ENCODE peak calls at places on chromosomes 12 and 14, in six cellular contexts. One of them, this sample, is unnamed.

GRCh38 chr14:58749066-58749669 is 111.4 kb downstream of the DACT1 start:
- DNase-seq in heart right ventricle: no peak
- DNase-seq in bronchial epithelial cell: peak
- DNase-seq in astrocyte of the spinal cord: peak
- DNase-seq in heart left ventricle: no peak
- DNase-seq in mammary epithelial cell: peak
- DNase-seq in this sample: peak

GRCh38 chr14:100558226-100558625 is 29.0 kb downstream of the BEGAIN start:
- DNase-seq in astrocyte of the spinal cord: no peak
- DNase-seq in mammary epithelial cell: no peak
- DNase-seq in bronchial epithelial cell: no peak
- DNase-seq in heart left ventricle: no peak
- DNase-seq in heart right ventricle: no peak
- DNase-seq in this sample: no peak

GRCh38 chr12:48960834-48961233 is 3.5 kb upstream of the ARF3 start:
- DNase-seq in mammary epithelial cell: no peak
- DNase-seq in heart left ventricle: no peak
- DNase-seq in astrocyte of the spinal cord: no peak
- DNase-seq in bronchial epithelial cell: no peak
- DNase-seq in heart right ventricle: no peak
- DNase-seq in this sample: no peak

GRCh38 chr12:104582739-104583138 is 126.0 kb downstream of the CHST11 start:
- DNase-seq in astrocyte of the spinal cord: no peak
- DNase-seq in heart right ventricle: no peak
- DNase-seq in bronchial epithelial cell: no peak
- DNase-seq in mammary epithelial cell: no peak
- DNase-seq in heart left ventricle: no peak
- DNase-seq in this sample: no peak

GRCh38 chr12:62006076-62006732 is 254.0 kb upstream of the USP15 start:
- DNase-seq in astrocyte of the spinal cord: peak
- DNase-seq in bronchial epithelial cell: peak
- DNase-seq in mammary epithelial cell: peak
- DNase-seq in heart left ventricle: no peak
- DNase-seq in heart right ventricle: no peak
- DNase-seq in this sample: no peak

GRCh38 chr12:91109148-91109564 is 2.1 kb downstream of the LUM start:
- DNase-seq in bronchial epithelial cell: peak
- DNase-seq in astrocyte of the spinal cord: peak
- DNase-seq in mammary epithelial cell: peak
- DNase-seq in heart left ventricle: peak
- DNase-seq in heart right ventricle: peak
- DNase-seq in this sample: no peak

GRCh38 chr12:45789025-45789424 is 59.5 kb downstream of the ARID2 start:
- DNase-seq in bronchial epithelial cell: no peak
- DNase-seq in mammary epithelial cell: no peak
- DNase-seq in heart right ventricle: no peak
- DNase-seq in astrocyte of the spinal cord: peak
- DNase-seq in heart left ventricle: no peak
- DNase-seq in this sample: peak

GRCh38 chr12:68675098-68675842 is 11.5 kb upstream of the NUP107 start:
- DNase-seq in astrocyte of the spinal cord: no peak
- DNase-seq in mammary epithelial cell: no peak
- DNase-seq in heart left ventricle: peak
- DNase-seq in heart right ventricle: no peak
- DNase-seq in bronchial epithelial cell: no peak
- DNase-seq in this sample: no peak

GRCh38 chr12:123233505-123234299 is 466 bp downstream of the MTRFR start:
- DNase-seq in astrocyte of the spinal cord: no peak
- DNase-seq in bronchial epithelial cell: no peak
- DNase-seq in heart right ventricle: no peak
- DNase-seq in heart left ventricle: no peak
- DNase-seq in mammary epithelial cell: no peak
- DNase-seq in this sample: no peak

GRCh38 chr14:64123241-64123956 is 170.8 kb downstream of the ESR2 start:
- DNase-seq in bronchial epithelial cell: no peak
- DNase-seq in heart left ventricle: no peak
- DNase-seq in astrocyte of the spinal cord: no peak
- DNase-seq in heart right ventricle: no peak
- DNase-seq in mammary epithelial cell: no peak
- DNase-seq in this sample: no peak

GRCh38 chr12:79402626-79403025 is 288.1 kb downstream of the PAWR start:
- DNase-seq in astrocyte of the spinal cord: peak
- DNase-seq in heart right ventricle: no peak
- DNase-seq in mammary epithelial cell: peak
- DNase-seq in heart left ventricle: no peak
- DNase-seq in bronchial epithelial cell: no peak
- DNase-seq in this sample: no peak

GRCh38 chr14:94975366-94975765 is 182.0 kb downstream of the DICER1 start:
- DNase-seq in mammary epithelial cell: no peak
- DNase-seq in bronchial epithelial cell: no peak
- DNase-seq in heart left ventricle: no peak
- DNase-seq in heart right ventricle: no peak
- DNase-seq in astrocyte of the spinal cord: no peak
- DNase-seq in this sample: no peak

GRCh38 chr12:128968668-128969067 is 115.4 kb downstream of the GLT1D1 start:
- DNase-seq in heart left ventricle: no peak
- DNase-seq in mammary epithelial cell: no peak
- DNase-seq in astrocyte of the spinal cord: no peak
- DNase-seq in heart right ventricle: no peak
- DNase-seq in bronchial epithelial cell: no peak
- DNase-seq in this sample: no peak

GRCh38 chr12:21818627-21819026 is 44.1 kb upstream of the KCNJ8 start:
- DNase-seq in bronchial epithelial cell: peak
- DNase-seq in mammary epithelial cell: peak
- DNase-seq in heart left ventricle: no peak
- DNase-seq in astrocyte of the spinal cord: peak
- DNase-seq in heart right ventricle: no peak
- DNase-seq in this sample: no peak

GRCh38 chr14:103232338-103232808 is 101.7 kb upstream of the EIF5 start:
- DNase-seq in astrocyte of the spinal cord: no peak
- DNase-seq in heart left ventricle: no peak
- DNase-seq in mammary epithelial cell: no peak
- DNase-seq in heart right ventricle: no peak
- DNase-seq in bronchial epithelial cell: no peak
- DNase-seq in this sample: no peak

GRCh38 chr14:88013750-88014349 is 8.9 kb downstream of the GPR65 start:
- DNase-seq in astrocyte of the spinal cord: peak
- DNase-seq in heart left ventricle: peak
- DNase-seq in mammary epithelial cell: peak
- DNase-seq in bronchial epithelial cell: peak
- DNase-seq in heart right ventricle: peak
- DNase-seq in this sample: peak

GRCh38 chr12:81683881-81684280 is 75.3 kb downstream of the PPFIA2 start:
- DNase-seq in heart right ventricle: no peak
- DNase-seq in bronchial epithelial cell: no peak
- DNase-seq in astrocyte of the spinal cord: no peak
- DNase-seq in mammary epithelial cell: no peak
- DNase-seq in heart left ventricle: no peak
- DNase-seq in this sample: no peak

GRCh38 chr14:79809849-79810612 is 401.3 kb downstream of the DIO2 start:
- DNase-seq in heart left ventricle: no peak
- DNase-seq in bronchial epithelial cell: peak
- DNase-seq in heart right ventricle: no peak
- DNase-seq in astrocyte of the spinal cord: no peak
- DNase-seq in mammary epithelial cell: no peak
- DNase-seq in this sample: no peak

GRCh38 chr12:10395390-10395998 is 5.7 kb upstream of the KLRK1 start:
- DNase-seq in heart left ventricle: no peak
- DNase-seq in mammary epithelial cell: peak
- DNase-seq in bronchial epithelial cell: peak
- DNase-seq in heart right ventricle: no peak
- DNase-seq in astrocyte of the spinal cord: peak
- DNase-seq in this sample: no peak

GRCh38 chr14:71437870-71438269 is 494.4 kb upstream of the RGS6 start:
- DNase-seq in heart right ventricle: no peak
- DNase-seq in astrocyte of the spinal cord: peak
- DNase-seq in bronchial epithelial cell: peak
- DNase-seq in heart left ventricle: no peak
- DNase-seq in mammary epithelial cell: no peak
- DNase-seq in this sample: no peak

GRCh38 chr12:100573499-100574261 is at the start of gene GAS2L3:
- DNase-seq in bronchial epithelial cell: peak
- DNase-seq in heart left ventricle: peak
- DNase-seq in heart right ventricle: peak
- DNase-seq in astrocyte of the spinal cord: peak
- DNase-seq in mammary epithelial cell: peak
- DNase-seq in this sample: no peak

GRCh38 chr12:116194935-116195431 is 82.5 kb downstream of the MED13L start:
- DNase-seq in bronchial epithelial cell: no peak
- DNase-seq in astrocyte of the spinal cord: no peak
- DNase-seq in mammary epithelial cell: no peak
- DNase-seq in heart right ventricle: no peak
- DNase-seq in heart left ventricle: no peak
- DNase-seq in this sample: no peak

GRCh38 chr14:35331605-35332516 is 39.7 kb downstream of the PSMA6 start:
- DNase-seq in astrocyte of the spinal cord: peak
- DNase-seq in heart left ventricle: no peak
- DNase-seq in mammary epithelial cell: peak
- DNase-seq in bronchial epithelial cell: peak
- DNase-seq in heart right ventricle: no peak
- DNase-seq in this sample: no peak

GRCh38 chr12:52945389-52946232 is 3.3 kb upstream of the KRT18 start:
- DNase-seq in bronchial epithelial cell: peak
- DNase-seq in mammary epithelial cell: peak
- DNase-seq in heart left ventricle: no peak
- DNase-seq in astrocyte of the spinal cord: peak
- DNase-seq in heart right ventricle: no peak
- DNase-seq in this sample: peak
- H3K4me3 ChIP-seq in bronchial epithelial cell: no peak
- H3K4me3 ChIP-seq in mammary epithelial cell: no peak
- H3K4me3 ChIP-seq in heart left ventricle: no peak
- H3K4me3 ChIP-seq in astrocyte of the spinal cord: no peak
- H3K4me3 ChIP-seq in heart right ventricle: no peak
- H3K4me3 ChIP-seq in this sample: peak

DNA sequence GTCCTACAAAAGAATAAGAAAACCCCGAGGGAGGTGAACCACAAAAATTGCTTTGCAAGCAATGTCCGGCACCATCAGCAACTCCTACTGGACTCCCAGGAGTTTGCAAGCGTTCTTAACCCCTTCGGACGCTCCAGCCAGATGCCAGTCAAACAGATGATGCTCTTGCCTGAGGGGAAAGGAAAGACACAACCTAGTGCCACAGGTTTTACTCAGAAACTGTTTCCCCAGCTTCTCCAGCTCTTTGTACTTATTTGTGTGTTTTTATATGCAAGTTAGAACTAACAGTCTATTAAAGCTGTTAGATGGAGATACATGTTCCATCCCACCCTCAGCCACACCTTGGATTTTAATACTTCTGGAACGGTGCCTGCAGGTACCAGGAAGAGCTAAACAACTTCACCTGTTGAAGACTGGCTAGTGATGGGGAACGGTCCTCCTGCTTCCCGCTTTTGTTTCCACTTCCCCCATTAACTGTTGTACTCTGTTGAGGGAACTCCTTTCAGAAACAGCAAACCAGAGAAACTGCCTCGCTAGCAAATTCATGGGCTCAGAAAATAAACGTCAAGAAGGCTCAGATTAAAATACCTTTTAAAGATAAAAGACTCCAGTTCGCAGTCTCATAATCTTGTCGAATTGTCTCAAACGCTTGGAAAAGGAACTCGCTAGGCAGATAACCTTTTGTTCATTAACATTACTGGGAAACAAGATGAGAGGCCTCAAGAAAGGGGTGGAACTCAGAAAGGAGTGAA is 1.1 kb upstream of the FERMT2 start:
- DNase-seq in astrocyte of the spinal cord: peak
- DNase-seq in heart right ventricle: no peak
- DNase-seq in mammary epithelial cell: peak
- DNase-seq in heart left ventricle: peak
- DNase-seq in bronchial epithelial cell: peak
- DNase-seq in this sample: peak
- TF ChIP-seq CTCF in astrocyte of the spinal cord: peak
- TF ChIP-seq CTCF in heart right ventricle: peak
- TF ChIP-seq CTCF in mammary epithelial cell: peak
- TF ChIP-seq CTCF in heart left ventricle: peak
- TF ChIP-seq CTCF in bronchial epithelial cell: no peak
- TF ChIP-seq CTCF in this sample: peak

DNA sequence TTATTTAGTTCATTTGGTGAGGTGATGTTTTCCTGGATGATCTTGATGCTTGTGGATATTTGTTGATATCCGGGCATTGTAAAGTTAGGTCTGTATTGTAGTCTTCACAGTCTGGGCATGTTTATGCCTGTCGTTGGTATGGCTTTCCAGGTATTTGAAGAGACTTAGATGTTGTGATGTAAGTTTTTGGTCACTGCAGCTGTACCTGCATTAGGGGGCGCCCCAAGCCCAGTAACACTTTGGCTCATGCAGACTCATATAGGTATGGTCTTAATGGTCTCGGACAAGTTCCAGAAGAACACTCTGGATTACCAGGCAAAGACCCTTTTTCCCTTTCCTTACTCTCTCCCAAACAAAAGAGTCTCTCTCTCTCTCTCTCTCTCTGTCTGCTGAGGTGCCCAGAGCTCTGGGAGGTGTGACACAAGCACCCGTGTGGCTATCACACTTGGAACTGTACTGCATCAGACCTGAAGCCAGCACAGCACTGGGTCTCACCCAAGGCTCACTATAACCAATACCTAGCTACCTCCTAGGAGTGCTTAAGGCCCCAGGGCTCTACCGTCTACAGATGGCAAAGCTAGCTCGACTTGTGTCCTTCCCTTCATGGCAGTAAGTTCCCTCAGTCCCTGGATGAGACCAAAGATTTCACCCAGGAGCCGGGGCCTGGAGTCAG is 425.8 kb upstream of the ATXN7L3B start:
- DNase-seq in bronchial epithelial cell: peak
- DNase-seq in mammary epithelial cell: peak
- DNase-seq in heart left ventricle: no peak
- DNase-seq in heart right ventricle: no peak
- DNase-seq in astrocyte of the spinal cord: peak
- DNase-seq in this sample: no peak
- H3K4me3 ChIP-seq in bronchial epithelial cell: no peak
- H3K4me3 ChIP-seq in mammary epithelial cell: no peak
- H3K4me3 ChIP-seq in heart left ventricle: no peak
- H3K4me3 ChIP-seq in heart right ventricle: no peak
- H3K4me3 ChIP-seq in astrocyte of the spinal cord: no peak
- H3K4me3 ChIP-seq in this sample: no peak

DNA sequence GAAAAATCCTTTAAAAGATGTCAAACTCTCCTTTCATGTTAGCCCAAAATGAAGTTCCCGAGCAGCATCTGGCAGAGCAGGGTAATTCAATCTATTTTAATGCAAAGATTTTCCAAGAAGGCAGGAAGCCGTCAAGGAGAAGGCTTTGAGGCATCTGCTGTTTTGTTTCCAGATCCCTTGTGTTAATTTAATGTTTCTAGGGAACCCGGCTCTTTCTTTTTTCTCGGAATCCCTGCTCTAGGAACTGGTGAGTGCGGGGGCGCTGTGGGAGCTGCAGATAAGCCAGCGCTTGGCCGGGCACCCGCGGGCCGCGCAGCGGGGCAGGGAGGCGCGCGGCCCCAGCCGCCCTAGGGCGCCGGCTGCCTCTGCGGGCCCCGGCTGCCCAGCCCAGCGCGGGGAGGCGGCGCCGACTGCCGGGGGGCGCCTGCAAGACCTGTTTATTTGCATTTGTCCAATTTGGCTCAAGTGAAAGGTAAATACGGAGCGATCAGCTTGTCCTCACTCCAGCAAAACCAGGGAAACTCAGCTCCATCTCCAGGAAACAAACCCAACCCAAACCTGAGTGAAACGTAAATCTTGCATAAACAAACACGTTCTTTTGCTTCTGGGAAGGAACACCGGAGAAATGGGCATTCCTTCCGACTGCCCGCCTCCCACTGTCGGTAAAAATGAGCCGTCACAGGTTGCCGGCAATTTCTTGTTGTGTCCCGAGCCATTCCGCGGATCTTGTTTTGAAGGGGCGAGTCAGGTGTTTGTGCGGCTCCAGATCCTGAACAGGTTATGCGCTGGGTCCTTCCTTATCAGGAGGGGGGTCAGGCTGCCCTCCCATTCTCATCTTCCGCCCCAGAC is 65.1 kb downstream of the CRADD start:
- DNase-seq in heart right ventricle: peak
- DNase-seq in bronchial epithelial cell: peak
- DNase-seq in mammary epithelial cell: peak
- DNase-seq in astrocyte of the spinal cord: peak
- DNase-seq in heart left ventricle: peak
- DNase-seq in this sample: no peak
- TF ChIP-seq CTCF in heart right ventricle: peak
- TF ChIP-seq CTCF in bronchial epithelial cell: peak
- TF ChIP-seq CTCF in mammary epithelial cell: peak
- TF ChIP-seq CTCF in astrocyte of the spinal cord: peak
- TF ChIP-seq CTCF in heart left ventricle: peak
- TF ChIP-seq CTCF in this sample: peak